ENCODE peak calls at places on chromosomes 4 and X, in nine cellular contexts. One of them, this sample, is unnamed.

GRCh38 chrX:117973175-117974075 is 143.2 kb downstream of the KLHL13 start:
- DNase-seq in spleen: no peak
- DNase-seq in dorsolateral prefrontal cortex: no peak
- DNase-seq in psoas muscle: no peak
- DNase-seq in RCC 7860: no peak
- DNase-seq in bronchial epithelial cell: no peak
- DNase-seq in lower lobe of right lung: no peak
- DNase-seq in NCI-H1930: peak
- DNase-seq in NCI-H1417 treated with DMSO at 0.1 percent for 48 hours: peak
- DNase-seq in this sample: peak

GRCh38 chr4:109729155-109729562 is 711 bp downstream of the PLA2G12A start:
- DNase-seq in spleen: no peak
- DNase-seq in dorsolateral prefrontal cortex: no peak
- DNase-seq in psoas muscle: no peak
- DNase-seq in RCC 7860: no peak
- DNase-seq in bronchial epithelial cell: peak
- DNase-seq in lower lobe of right lung: no peak
- DNase-seq in NCI-H1930: no peak
- DNase-seq in NCI-H1417 treated with DMSO at 0.1 percent for 48 hours: no peak
- DNase-seq in this sample: no peak

GRCh38 chrX:154542723-154543424 is 3.8 kb downstream of the G6PD start:
- DNase-seq in spleen: peak
- DNase-seq in dorsolateral prefrontal cortex: no peak
- DNase-seq in psoas muscle: no peak
- DNase-seq in RCC 7860: peak
- DNase-seq in bronchial epithelial cell: no peak
- DNase-seq in lower lobe of right lung: peak
- DNase-seq in NCI-H1930: no peak
- DNase-seq in NCI-H1417 treated with DMSO at 0.1 percent for 48 hours: no peak
- DNase-seq in this sample: no peak

GRCh38 chr4:6222761-6223292 is 22.5 kb upstream of the JAKMIP1 start:
- DNase-seq in spleen: no peak
- DNase-seq in dorsolateral prefrontal cortex: peak
- DNase-seq in psoas muscle: no peak
- DNase-seq in RCC 7860: no peak
- DNase-seq in bronchial epithelial cell: no peak
- DNase-seq in lower lobe of right lung: no peak
- DNase-seq in NCI-H1930: no peak
- DNase-seq in NCI-H1417 treated with DMSO at 0.1 percent for 48 hours: no peak
- DNase-seq in this sample: no peak

GRCh38 chrX:1400731-1401471 is 9.0 kb upstream of the SLC25A6 start:
- DNase-seq in spleen: peak
- DNase-seq in dorsolateral prefrontal cortex: peak
- DNase-seq in psoas muscle: no peak
- DNase-seq in RCC 7860: no peak
- DNase-seq in bronchial epithelial cell: no peak
- DNase-seq in lower lobe of right lung: peak
- DNase-seq in NCI-H1930: no peak
- DNase-seq in NCI-H1417 treated with DMSO at 0.1 percent for 48 hours: no peak
- DNase-seq in this sample: no peak

GRCh38 chr4:168440442-168441264 is 39.6 kb downstream of the DDX60L start:
- DNase-seq in spleen: no peak
- DNase-seq in dorsolateral prefrontal cortex: no peak
- DNase-seq in psoas muscle: no peak
- DNase-seq in RCC 7860: peak
- DNase-seq in bronchial epithelial cell: peak
- DNase-seq in lower lobe of right lung: no peak
- DNase-seq in NCI-H1930: no peak
- DNase-seq in NCI-H1417 treated with DMSO at 0.1 percent for 48 hours: no peak
- DNase-seq in this sample: no peak

GRCh38 chrX:103758555-103758954 is 18.1 kb upstream of the PLP1 start:
- DNase-seq in spleen: no peak
- DNase-seq in dorsolateral prefrontal cortex: no peak
- DNase-seq in psoas muscle: no peak
- DNase-seq in RCC 7860: no peak
- DNase-seq in bronchial epithelial cell: no peak
- DNase-seq in lower lobe of right lung: no peak
- DNase-seq in NCI-H1930: no peak
- DNase-seq in NCI-H1417 treated with DMSO at 0.1 percent for 48 hours: no peak
- DNase-seq in this sample: no peak

GRCh38 chr4:152676052-152676854 is 3.5 kb downstream of the TMEM154 start:
- DNase-seq in spleen: no peak
- DNase-seq in dorsolateral prefrontal cortex: no peak
- DNase-seq in psoas muscle: no peak
- DNase-seq in RCC 7860: no peak
- DNase-seq in bronchial epithelial cell: no peak
- DNase-seq in lower lobe of right lung: no peak
- DNase-seq in NCI-H1930: no peak
- DNase-seq in NCI-H1417 treated with DMSO at 0.1 percent for 48 hours: no peak
- DNase-seq in this sample: no peak

GRCh38 chr4:26866203-26866602 is 5.6 kb downstream of the STIM2 start:
- DNase-seq in spleen: no peak
- DNase-seq in dorsolateral prefrontal cortex: no peak
- DNase-seq in psoas muscle: no peak
- DNase-seq in RCC 7860: no peak
- DNase-seq in bronchial epithelial cell: no peak
- DNase-seq in lower lobe of right lung: no peak
- DNase-seq in NCI-H1930: no peak
- DNase-seq in NCI-H1417 treated with DMSO at 0.1 percent for 48 hours: no peak
- DNase-seq in this sample: no peak

GRCh38 chrX:154717824-154718223 is 33.1 kb downstream of the GAB3 start:
- DNase-seq in spleen: no peak
- DNase-seq in dorsolateral prefrontal cortex: no peak
- DNase-seq in psoas muscle: no peak
- DNase-seq in RCC 7860: peak
- DNase-seq in bronchial epithelial cell: no peak
- DNase-seq in lower lobe of right lung: no peak
- DNase-seq in NCI-H1930: no peak
- DNase-seq in NCI-H1417 treated with DMSO at 0.1 percent for 48 hours: no peak
- DNase-seq in this sample: no peak

GRCh38 chrX:47200385-47201150 is 6.9 kb downstream of the UBA1 start:
- DNase-seq in spleen: no peak
- DNase-seq in dorsolateral prefrontal cortex: no peak
- DNase-seq in psoas muscle: peak
- DNase-seq in RCC 7860: no peak
- DNase-seq in bronchial epithelial cell: peak
- DNase-seq in lower lobe of right lung: no peak
- DNase-seq in NCI-H1930: no peak
- DNase-seq in NCI-H1417 treated with DMSO at 0.1 percent for 48 hours: no peak
- DNase-seq in this sample: no peak

GRCh38 chr4:183403486-183403885 is 41.0 kb upstream of the CDKN2AIP start:
- DNase-seq in spleen: no peak
- DNase-seq in dorsolateral prefrontal cortex: no peak
- DNase-seq in psoas muscle: no peak
- DNase-seq in RCC 7860: no peak
- DNase-seq in bronchial epithelial cell: no peak
- DNase-seq in lower lobe of right lung: no peak
- DNase-seq in NCI-H1930: no peak
- DNase-seq in NCI-H1417 treated with DMSO at 0.1 percent for 48 hours: no peak
- DNase-seq in this sample: no peak

GRCh38 chr4:118099106-118099505 is 64.8 kb downstream of the NDST3 start:
- DNase-seq in spleen: no peak
- DNase-seq in dorsolateral prefrontal cortex: no peak
- DNase-seq in psoas muscle: no peak
- DNase-seq in RCC 7860: no peak
- DNase-seq in bronchial epithelial cell: no peak
- DNase-seq in lower lobe of right lung: no peak
- DNase-seq in NCI-H1930: no peak
- DNase-seq in NCI-H1417 treated with DMSO at 0.1 percent for 48 hours: no peak
- DNase-seq in this sample: no peak

GRCh38 chr4:81723927-81724587 is 252.3 kb upstream of the RASGEF1B start:
- DNase-seq in spleen: no peak
- DNase-seq in dorsolateral prefrontal cortex: no peak
- DNase-seq in psoas muscle: no peak
- DNase-seq in RCC 7860: no peak
- DNase-seq in bronchial epithelial cell: peak
- DNase-seq in lower lobe of right lung: no peak
- DNase-seq in NCI-H1930: no peak
- DNase-seq in NCI-H1417 treated with DMSO at 0.1 percent for 48 hours: no peak
- DNase-seq in this sample: peak

GRCh38 chrX:46770006-46770816 is 11.3 kb upstream of the SLC9A7 start:
- DNase-seq in spleen: no peak
- DNase-seq in dorsolateral prefrontal cortex: no peak
- DNase-seq in psoas muscle: no peak
- DNase-seq in RCC 7860: no peak
- DNase-seq in bronchial epithelial cell: peak
- DNase-seq in lower lobe of right lung: no peak
- DNase-seq in NCI-H1930: no peak
- DNase-seq in NCI-H1417 treated with DMSO at 0.1 percent for 48 hours: no peak
- DNase-seq in this sample: no peak

GRCh38 chr4:48184891-48185290 is 50.8 kb upstream of the TXK start:
- DNase-seq in spleen: no peak
- DNase-seq in dorsolateral prefrontal cortex: no peak
- DNase-seq in psoas muscle: no peak
- DNase-seq in RCC 7860: no peak
- DNase-seq in bronchial epithelial cell: no peak
- DNase-seq in lower lobe of right lung: no peak
- DNase-seq in NCI-H1930: peak
- DNase-seq in NCI-H1417 treated with DMSO at 0.1 percent for 48 hours: no peak
- DNase-seq in this sample: no peak

GRCh38 chr4:39642885-39643550 is 4.4 kb upstream of the SMIM14 start:
- DNase-seq in spleen: no peak
- DNase-seq in dorsolateral prefrontal cortex: no peak
- DNase-seq in psoas muscle: no peak
- DNase-seq in RCC 7860: no peak
- DNase-seq in bronchial epithelial cell: peak
- DNase-seq in lower lobe of right lung: no peak
- DNase-seq in NCI-H1930: no peak
- DNase-seq in NCI-H1417 treated with DMSO at 0.1 percent for 48 hours: no peak
- DNase-seq in this sample: no peak

GRCh38 chr4:40986375-40986774 is 228.0 kb downstream of the APBB2 start:
- DNase-seq in spleen: no peak
- DNase-seq in dorsolateral prefrontal cortex: no peak
- DNase-seq in psoas muscle: no peak
- DNase-seq in RCC 7860: no peak
- DNase-seq in bronchial epithelial cell: no peak
- DNase-seq in lower lobe of right lung: no peak
- DNase-seq in NCI-H1930: no peak
- DNase-seq in NCI-H1417 treated with DMSO at 0.1 percent for 48 hours: no peak
- DNase-seq in this sample: no peak